ENCODE peak calls at places on chromosomes 7 and 10, in five cellular contexts. P is tibial artery, S is mammary epithelial cell, T is right lobe of liver, G is BJ. N is an unnamed sample.

GRCh38 chr7:134130124-134130523 is 3.0 kb downstream of the LRGUK start:
- DNase-seq in S (no peak), P (no peak), G (no peak), T (no peak), N (no peak)

GRCh38 chr7:63028376-63029206 is 970.1 kb upstream of the ZNF722 start:
- DNase-seq in T (no peak), S (no peak), G (no peak), P (no peak), N (no peak)

GRCh38 chr10:115129752-115130151 is 36.6 kb downstream of the ATRNL1 start:
- DNase-seq in S (peak), G (no peak), P (no peak), T (no peak), N (no peak)

GRCh38 chr7:140317597-140317996 is 80.7 kb downstream of the SLC37A3 start:
- DNase-seq in S (no peak), P (no peak), G (no peak), T (no peak), N (no peak)

GRCh38 chr10:100859204-100859763 is 53.5 kb upstream of the SLF2 start:
- DNase-seq in G (no peak), T (no peak), P (no peak), S (no peak), N (no peak)

GRCh38 chr10:21246178-21246577 is 279.3 kb downstream of the SKIDA1 start:
- DNase-seq in S (no peak), P (no peak), G (no peak), T (no peak), N (no peak)

GRCh38 chr7:87148332-87148955 is 3.8 kb upstream of the DMTF1 start:
- DNase-seq in S (peak), P (no peak), G (no peak), T (no peak), N (no peak)

GRCh38 chr7:127983804-127984332 is 47.4 kb downstream of the LRRC4 start:
- DNase-seq in T (no peak), G (no peak), P (no peak), S (peak), N (no peak)

GRCh38 chr10:593901-594457 is 95.5 kb downstream of the DIP2C start:
- DNase-seq in P (no peak), T (no peak), S (no peak), G (no peak), N (no peak)

GRCh38 chr7:27418544-27418943 is 175.9 kb downstream of the EVX1 start:
- DNase-seq in T (no peak), P (no peak), S (no peak), G (no peak), N (no peak)

DNA sequence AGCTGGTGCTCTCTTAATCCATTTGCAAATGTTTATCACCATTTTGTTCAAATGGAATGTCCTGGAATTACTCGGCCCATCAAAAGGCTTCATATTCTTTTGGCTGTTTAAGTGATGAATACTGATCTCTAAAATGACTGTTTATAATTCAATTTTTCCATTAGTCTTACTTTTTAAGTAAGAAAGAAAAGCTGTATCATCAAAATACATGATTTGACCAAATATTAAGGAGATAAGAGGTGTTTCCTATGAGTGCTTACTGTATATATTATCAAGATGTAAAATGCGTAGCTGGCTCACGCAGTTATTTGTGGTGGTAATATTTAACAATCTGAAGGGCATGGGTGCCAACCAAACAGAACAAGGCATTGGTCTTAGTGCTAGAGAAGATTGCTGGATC is 51.2 kb downstream of the OTUD1 start:
- DNase-seq in P (no peak), T (no peak), S (no peak), G (no peak), N (no peak)
- H3K4me3 ChIP-seq in P (no peak), T (no peak), S (no peak), G (no peak), N (no peak)

DNA sequence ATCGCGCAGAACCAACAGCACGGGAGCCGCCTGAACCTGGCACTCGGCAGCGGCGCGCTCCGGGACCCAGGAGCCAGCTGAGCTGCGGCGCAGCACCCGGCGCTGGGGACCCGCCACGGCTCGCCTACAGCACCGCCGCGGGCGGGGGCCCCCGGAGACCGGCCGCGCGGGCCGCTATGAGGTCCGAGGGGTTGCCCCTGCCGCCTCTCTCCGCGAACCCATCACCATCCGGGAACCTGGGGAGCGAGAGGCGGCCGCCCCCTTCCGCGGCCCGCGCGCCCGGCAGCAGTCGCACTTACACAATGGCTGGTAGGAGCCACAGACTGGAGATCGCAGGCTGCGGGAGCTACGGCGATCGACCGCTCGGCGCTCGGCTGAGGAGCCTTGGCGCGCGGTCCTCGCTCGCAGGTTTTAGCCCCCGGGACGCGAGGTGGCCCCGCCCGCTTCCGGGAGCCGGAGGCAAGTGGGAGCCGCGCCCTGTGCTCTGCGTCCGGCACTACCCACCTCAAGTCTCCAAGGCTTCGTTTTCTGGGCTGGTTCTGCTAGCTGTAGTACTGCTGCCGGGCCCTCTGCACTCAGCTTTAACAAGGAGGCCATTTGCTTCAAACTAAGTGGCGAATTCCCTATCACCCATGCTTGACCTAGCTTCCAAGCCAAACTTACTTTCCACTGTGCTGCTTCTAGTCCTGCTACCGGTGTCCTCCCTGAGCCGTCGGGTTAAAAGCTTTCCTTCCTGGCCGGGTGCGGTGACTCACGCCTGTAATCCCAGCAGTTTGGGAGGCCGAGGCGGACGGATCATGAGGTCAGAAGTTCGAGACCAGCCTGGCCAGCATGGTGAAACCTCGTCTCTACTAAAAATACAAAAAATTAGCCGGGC is at the start of gene TPK1:
- DNase-seq in P (peak), T (peak), S (peak), G (peak), N (peak)
- TF ChIP-seq CTCF in P (no peak), T (no peak), S (peak), G (no peak), N (no peak)

DNA sequence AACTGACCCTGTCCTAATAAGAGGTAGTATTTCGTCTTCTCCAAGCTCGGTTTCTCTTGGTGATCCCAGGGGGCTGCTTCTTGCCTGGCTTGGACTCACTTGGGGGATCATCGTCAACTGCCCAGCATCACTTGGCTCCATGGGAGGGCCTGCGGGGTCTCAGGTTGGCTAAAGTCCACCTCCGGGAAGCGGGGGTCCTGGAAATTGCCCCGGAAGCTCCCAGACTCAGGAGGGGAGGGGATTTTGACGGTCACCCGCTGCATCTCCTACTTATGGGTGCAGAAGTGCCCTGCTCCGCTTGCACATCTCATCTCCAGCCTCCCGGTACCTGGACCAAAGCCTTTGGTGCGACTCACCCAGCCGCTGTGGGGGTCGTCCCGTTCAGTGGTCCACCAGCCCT is 18.7 kb downstream of the KCNK18 start:
- DNase-seq in P (no peak), T (no peak), S (no peak), G (no peak), N (no peak)
- H3K4me3 ChIP-seq in P (no peak), T (no peak), S (no peak), G (peak), N (no peak)

GRCh38 chr10:11525503-11525902 is 85.9 kb downstream of the USP6NL start:
- DNase-seq in T (no peak), S (no peak), G (no peak), P (peak), N (no peak)
- TF ChIP-seq CTCF in T (no peak), S (no peak), G (no peak), P (no peak), N (no peak)

GRCh38 chr10:79250259-79250658 is 97.0 kb upstream of the PPIF start:
- DNase-seq in T (peak), P (peak), G (no peak), S (no peak), N (no peak)
- H3K4me3 ChIP-seq in T (no peak), P (no peak), G (no peak), S (no peak), N (peak)

GRCh38 chr7:40509301-40509700 is 374.5 kb downstream of the SUGCT start:
- DNase-seq in S (no peak), G (no peak), P (no peak), T (no peak), N (no peak)

GRCh38 chr7:40502359-40502758 is 367.6 kb downstream of the SUGCT start:
- DNase-seq in S (no peak), P (no peak), G (no peak), T (no peak), N (no peak)

GRCh38 chr7:40506158-40506557 is 371.4 kb downstream of the SUGCT start:
- DNase-seq in T (no peak), S (no peak), G (no peak), P (no peak), N (no peak)

GRCh38 chr7:40507166-40507565 is 372.4 kb downstream of the SUGCT start:
- DNase-seq in P (no peak), T (no peak), G (no peak), S (peak), N (peak)
- TF ChIP-seq CTCF in P (no peak), T (peak), G (no peak), S (peak), N (peak)

DNA sequence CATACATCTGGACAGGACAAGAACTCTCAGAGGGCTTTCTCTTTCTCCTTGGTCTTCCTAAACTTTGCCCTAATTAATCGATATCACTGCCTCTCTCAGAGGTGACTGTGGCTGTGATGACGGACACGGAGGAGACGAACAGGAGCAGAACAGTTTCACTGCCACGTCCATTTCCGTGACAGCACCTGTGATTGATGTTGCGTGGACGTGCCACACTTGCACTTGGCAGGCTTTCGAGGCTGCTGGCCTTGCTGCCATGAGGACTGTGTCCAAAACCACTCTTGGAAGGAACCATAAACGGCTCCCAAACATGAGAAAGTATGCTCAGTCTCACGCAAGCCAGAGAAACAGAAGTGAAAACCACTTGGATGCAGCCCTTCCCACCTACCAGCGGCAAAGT is 308.1 kb downstream of the DNAJB6 start:
- DNase-seq in T (no peak), G (no peak), P (no peak), S (no peak), N (no peak)
- H3K4me3 ChIP-seq in T (no peak), G (no peak), P (no peak), S (no peak), N (no peak)